ENCODE peak calls at places on chromosomes 5 and 9, in six cellular contexts. G is neural progenitor cell, L is NB4, S is breast epithelium, X is astrocyte, B is brain microvascular endothelial cell. H is an unnamed sample.

GRCh38 chr9:137054932-137055384 is 1.1 kb upstream of the ENTPD2 start:
- DNase-seq in G (no peak), L (no peak), S (no peak), X (no peak), B (no peak), H (no peak)

GRCh38 chr5:91706785-91707520 is 323.8 kb upstream of the ARRDC3 start:
- DNase-seq in G (no peak), L (no peak), S (no peak), X (peak; percentile 59), B (peak; percentile 40), H (no peak)

GRCh38 chr5:176438959-176439757 is 9.0 kb upstream of the FAF2 start:
- DNase-seq in G (no peak), L (peak; percentile 81), S (no peak), X (peak; percentile 69), B (peak; percentile 93), H (no peak)

GRCh38 chr9:69857131-69857530 is 36.5 kb downstream of the CFAP95 start:
- DNase-seq in G (no peak), L (no peak), S (no peak), X (peak; percentile 80), B (peak; percentile 81), H (no peak)

GRCh38 chr5:93572773-93573626 is 8.0 kb downstream of the NR2F1-AS1 start:
- DNase-seq in G (peak; percentile 92), L (peak; percentile 37), S (no peak), X (peak; percentile 73), B (no peak), H (no peak)

GRCh38 chr9:98708103-98708932 is 417 bp downstream of the GABBR2 start:
- DNase-seq in G (no peak), L (no peak), S (no peak), X (no peak), B (no peak), H (no peak)

GRCh38 chr5:179885491-179886090 is 22.1 kb downstream of the TBC1D9B start:
- DNase-seq in G (no peak), L (no peak), S (no peak), X (no peak), B (no peak), H (no peak)

GRCh38 chr5:167634432-167634831 is 657.0 kb upstream of the WWC1 start:
- DNase-seq in G (no peak), L (no peak), S (no peak), X (peak; percentile 91), B (peak; percentile 46), H (no peak)

GRCh38 chr9:109253637-109254284 is 67.1 kb downstream of the EPB41L4B start:
- DNase-seq in G (no peak), L (no peak), S (peak; percentile 66), X (peak; percentile 88), B (peak; percentile 59), H (no peak)
- TF ChIP-seq CTCF in G (no peak), L (no peak), S (no peak), X (peak; percentile 11), B (peak; percentile 18), H (no peak)

GRCh38 chr5:83914662-83915418 is 194.2 kb upstream of the HAPLN1 start:
- DNase-seq in G (no peak), L (no peak), S (no peak), X (peak; percentile 81), B (peak; percentile 55), H (no peak)
- H3K4me3 ChIP-seq in G (no peak overlapping the region), L (no peak overlapping the region), S (no peak overlapping the region), X (no peak overlapping the region), B (no peak overlapping the region), H (no peak overlapping the region)

GRCh38 chr5:126594077-126594476 is 942 bp downstream of the ALDH7A1 start:
- DNase-seq in G (peak; percentile 29), L (no peak), S (peak; percentile 43), X (peak; percentile 23), B (no peak), H (no peak)

GRCh38 chr5:126594676-126595485 is at the start of gene ALDH7A1:
- DNase-seq in G (peak; percentile 98), L (peak; percentile 35), S (peak; percentile 84), X (peak; percentile 90), B (peak; percentile 84), H (peak; percentile 25)

GRCh38 chr5:126599499-126599898 is 1.2 kb upstream of the PHAX start:
- DNase-seq in G (no peak), L (no peak), S (no peak), X (no peak), B (no peak), H (no peak)

GRCh38 chr5:126597156-126597555 is 2.1 kb upstream of the ALDH7A1 start:
- DNase-seq in G (no peak), L (peak; percentile 30), S (no peak), X (peak; percentile 79), B (peak; percentile 72), H (no peak)

DNA sequence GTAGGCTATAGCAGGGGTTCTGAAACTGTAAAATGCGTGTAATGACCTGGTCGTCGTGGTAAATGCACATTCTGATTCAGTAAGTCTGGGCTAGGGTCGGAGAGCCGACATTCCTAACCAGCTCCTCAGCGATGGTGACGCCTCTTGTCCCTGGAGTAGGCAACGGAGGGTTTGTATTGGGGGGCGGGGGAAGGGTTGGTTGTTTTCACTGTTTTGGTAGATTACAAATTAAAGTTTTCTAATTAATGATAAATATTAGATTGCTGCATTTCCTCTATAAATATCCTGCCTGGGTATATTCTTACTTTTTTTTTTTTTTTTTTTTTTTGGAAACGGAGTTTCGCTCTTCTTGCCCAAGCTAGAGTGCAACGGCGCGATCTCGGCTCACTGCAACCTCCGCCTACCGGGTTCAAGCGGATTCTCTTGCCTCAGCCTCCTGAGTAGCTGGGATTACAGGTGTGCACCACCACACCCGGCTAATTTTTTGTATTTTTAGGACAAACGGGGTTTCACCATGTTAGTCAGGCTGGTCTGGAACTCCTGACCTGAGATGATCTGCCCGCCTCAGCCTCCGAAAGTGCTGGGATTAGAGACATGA is 566 bp upstream of the ALDH7A1 start:
- DNase-seq in G (no peak), L (no peak), S (no peak), X (no peak), B (no peak), H (no peak)
- TF ChIP-seq CTCF in G (no peak), L (no peak), S (no peak), X (no peak), B (no peak), H (no peak)

GRCh38 chr9:133250741-133251170 is 24.2 kb downstream of the ABO start:
- DNase-seq in G (no peak), L (no peak), S (no peak), X (no peak), B (no peak), H (no peak)

GRCh38 chr9:133249337-133249736 is 25.7 kb downstream of the ABO start:
- DNase-seq in G (no peak), L (no peak), S (no peak), X (no peak), B (no peak), H (no peak)

GRCh38 chr9:133253268-133253667 is 21.7 kb downstream of the ABO start:
- DNase-seq in G (no peak), L (no peak), S (no peak), X (no peak), B (no peak), H (no peak)

GRCh38 chr9:133252301-133252776 is 22.7 kb downstream of the ABO start:
- DNase-seq in G (no peak), L (no peak), S (no peak), X (no peak), B (no peak), H (no peak)

DNA sequence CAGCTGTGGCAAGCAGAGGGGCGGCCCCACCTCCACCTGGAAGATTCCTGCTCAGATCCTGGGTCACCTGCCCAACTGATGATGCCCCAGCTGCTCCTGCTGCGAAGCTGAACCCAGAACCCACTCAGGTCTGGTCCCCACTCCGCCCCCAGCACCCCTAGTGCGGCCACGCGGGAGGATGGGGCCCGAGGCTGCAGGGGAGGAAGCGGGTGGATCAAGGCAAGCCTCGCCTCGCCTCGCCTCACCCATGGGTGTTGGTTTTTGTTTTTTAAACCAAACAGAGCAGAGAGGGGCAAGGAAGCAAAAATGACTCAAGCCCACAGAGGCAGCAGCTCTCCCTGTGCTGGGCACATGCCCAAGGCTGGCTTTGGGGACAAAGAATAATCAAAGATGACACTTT is 23.2 kb downstream of the ABO start:
- DNase-seq in G (no peak), L (no peak), S (no peak), X (no peak), B (no peak), H (no peak)
- H3K4me3 ChIP-seq in G (no peak overlapping the region), L (no peak overlapping the region), S (no peak overlapping the region), X (no peak overlapping the region), B (no peak overlapping the region), H (no peak overlapping the region)

DNA sequence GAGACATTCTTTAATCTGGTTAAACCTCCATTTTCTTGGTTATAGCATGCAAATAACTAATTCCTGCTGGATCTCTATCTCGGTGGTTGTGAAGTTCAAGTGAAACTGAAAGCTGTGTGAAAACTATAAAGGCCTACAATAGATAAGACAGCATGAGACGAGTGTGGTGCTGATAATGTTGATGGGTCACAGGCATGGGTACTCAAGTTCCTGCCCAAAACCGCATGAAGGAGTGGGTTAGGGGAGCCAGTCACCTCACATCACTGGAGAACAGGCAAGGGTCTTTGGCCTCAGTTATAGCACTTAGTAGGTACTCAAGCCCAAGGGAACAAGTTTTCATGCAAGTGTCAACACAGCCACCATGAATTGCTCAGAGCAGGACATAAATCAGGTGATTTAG is 16.7 kb downstream of the HMHB1 start:
- DNase-seq in G (no peak), L (no peak), S (no peak), X (no peak), B (no peak), H (no peak)
- TF ChIP-seq CTCF in G (no peak), L (no peak), S (no peak), X (no peak), B (no peak), H (no peak)

GRCh38 chr5:127406326-127407121 is 110.9 kb upstream of the PRRC1 start:
- DNase-seq in G (peak; percentile 25), L (no peak), S (no peak), X (no peak), B (no peak), H (no peak)

GRCh38 chr5:127412698-127413097 is 104.7 kb upstream of the PRRC1 start:
- DNase-seq in G (no peak), L (no peak), S (no peak), X (no peak), B (no peak), H (no peak)

GRCh38 chr5:127409236-127409921 is 108.1 kb upstream of the PRRC1 start:
- DNase-seq in G (no peak), L (no peak), S (no peak), X (no peak), B (no peak), H (no peak)

GRCh38 chr5:127410906-127411780 is 106.3 kb upstream of the PRRC1 start:
- DNase-seq in G (no peak), L (peak; percentile 4), S (no peak), X (no peak), B (no peak), H (peak; percentile 21)

DNA sequence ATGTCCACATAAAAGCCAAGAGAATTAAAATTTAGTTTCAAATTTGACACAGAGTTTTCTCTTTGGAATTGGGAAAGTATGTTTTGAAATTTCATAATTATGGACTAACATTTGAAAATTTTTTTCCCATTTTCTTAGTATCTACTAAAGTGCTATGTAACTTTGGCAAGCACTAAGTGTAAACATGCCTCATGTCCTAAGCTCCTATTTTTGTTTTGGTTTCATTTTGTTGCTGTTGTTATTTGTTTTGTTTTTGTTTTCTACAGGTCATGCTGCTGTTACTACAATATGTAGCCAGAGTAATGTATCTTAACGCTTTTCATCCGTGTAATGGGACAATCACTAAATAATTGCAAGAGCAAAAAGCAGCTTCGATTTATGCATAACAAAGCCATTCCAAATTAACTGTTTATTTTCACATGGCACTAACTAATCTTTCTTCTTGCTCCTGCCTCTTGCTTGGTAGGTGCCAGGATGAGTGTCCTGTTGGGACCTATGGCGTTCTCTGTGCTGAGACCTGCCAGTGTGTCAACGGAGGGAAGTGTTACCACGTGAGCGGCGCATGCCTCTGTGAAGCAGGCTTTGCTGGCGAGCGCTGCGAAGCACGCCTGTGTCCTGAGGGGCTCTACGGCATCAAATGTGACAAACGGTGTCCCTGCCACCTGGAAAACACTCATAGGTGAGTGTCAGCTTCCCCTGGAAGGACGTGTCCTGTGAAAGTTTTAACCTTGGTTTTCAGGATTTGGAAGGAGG is 107.3 kb upstream of the PRRC1 start:
- DNase-seq in G (no peak), L (no peak), S (no peak), X (no peak), B (no peak), H (no peak)
- H3K4me3 ChIP-seq in G (no peak overlapping the region), L (no peak overlapping the region), S (peak overlapping the region; percentile 21), X (no peak overlapping the region), B (no peak overlapping the region), H (no peak overlapping the region)